ENCODE peak calls at places on chromosomes 5 and 9, in ten cellular contexts. D is heart right ventricle, L is colonic mucosa, Y is thoracic aorta, N is PC-9, V is PC-3, M is endodermal cell, E is uterus, X is adrenal gland, I is IMR-90. B is an unnamed sample.
A peak's percentile ranks its signal among the peaks of the same experiment; 100 is the strongest.

GRCh38 chr5:144941004-144941403 is 770.3 kb downstream of the KCTD16 start:
- DNase-seq in X (no peak), D (no peak), I (no peak), L (no peak), Y (no peak), V (no peak), N (no peak), E (no peak), M (no peak), B (no peak)

GRCh38 chr9:78132688-78133033 is 101.0 kb upstream of the GNAQ start:
- DNase-seq in L (no peak), D (no peak), V (no peak), I (no peak), X (no peak), N (no peak), Y (no peak), E (no peak), M (no peak), B (no peak)

GRCh38 chr5:103207653-103208052 is 50.9 kb upstream of the MACIR start:
- DNase-seq in N (no peak), I (peak; percentile 10), V (no peak), M (no peak), Y (no peak), E (no peak), X (no peak), D (no peak), L (no peak), B (no peak)

GRCh38 chr5:64811050-64811640 is 42.4 kb downstream of the CWC27 start:
- DNase-seq in L (peak; percentile 18), Y (no peak), E (no peak), N (no peak), I (peak; percentile 81), V (peak; percentile 48), X (no peak), D (no peak), M (no peak), B (no peak)

GRCh38 chr5:87876616-87877015 is 392.0 kb downstream of the TMEM161B start:
- DNase-seq in L (no peak), N (no peak), M (no peak), V (no peak), I (no peak), E (no peak), Y (no peak), D (no peak), X (no peak), B (no peak)

GRCh38 chr9:93681316-93682154 is 105.2 kb downstream of the PHF2 start:
- DNase-seq in L (peak; percentile 17), X (peak; percentile 8), D (no peak), I (no peak), M (peak; percentile 38), Y (no peak), E (peak; percentile 13), V (no peak), N (no peak), B (peak; percentile 2)

GRCh38 chr5:135061001-135061400 is 27.0 kb upstream of the PITX1 start:
- DNase-seq in I (no peak), D (no peak), Y (no peak), L (no peak), X (no peak), E (no peak), V (no peak), M (no peak), N (no peak), B (no peak)

GRCh38 chr9:127340721-127341120 is 56.2 kb upstream of the SLC2A8 start:
- DNase-seq in L (no peak), E (no peak), N (no peak), M (no peak), Y (no peak), X (no peak), I (no peak), V (no peak), D (no peak), B (no peak)

GRCh38 chr5:180020176-180020575 is 51.4 kb downstream of the RNF130 start:
- DNase-seq in D (no peak), E (no peak), N (no peak), X (no peak), M (no peak), Y (no peak), V (no peak), I (no peak), L (no peak), B (no peak)

GRCh38 chr5:127885176-127885575 is 182.0 kb downstream of the CCDC192 start:
- DNase-seq in N (no peak), E (no peak), X (no peak), V (peak; percentile 49), D (no peak), Y (no peak), I (no peak), M (no peak), L (peak; percentile 49), B (no peak)

GRCh38 chr5:57684299-57684702 is 201.7 kb upstream of the ACTBL2 start:
- DNase-seq in V (no peak), E (no peak), I (no peak), Y (no peak), X (no peak), M (no peak), L (no peak), N (no peak), D (no peak), B (no peak)

GRCh38 chr5:110356687-110357086 is 369.8 kb downstream of the TMEM232 start:
- DNase-seq in V (no peak), Y (no peak), N (no peak), D (no peak), I (no peak), E (no peak), X (no peak), L (no peak), M (no peak), B (no peak)

DNA sequence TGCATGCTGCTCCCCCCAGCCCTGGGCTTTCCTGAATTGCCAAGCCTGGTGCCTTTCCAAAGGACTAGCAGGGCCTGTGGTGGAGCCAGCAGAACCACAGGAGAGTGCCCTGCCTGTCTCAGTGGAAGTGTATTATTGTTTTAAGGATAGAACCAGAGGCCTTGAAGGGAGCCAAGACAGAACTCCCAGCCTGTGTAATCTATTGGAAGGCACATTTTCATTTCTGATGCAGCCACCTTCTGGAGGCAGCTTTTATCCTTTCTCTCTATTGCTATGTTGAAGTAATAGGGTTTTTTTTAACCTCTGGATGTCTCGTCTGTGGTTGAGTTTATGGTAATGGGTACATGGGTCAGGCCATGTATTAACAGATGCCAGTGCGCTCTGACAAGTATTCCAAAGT is 29.3 kb downstream of the RNF44 start:
- DNase-seq in L (no peak), Y (no peak), X (no peak), D (no peak), N (no peak), I (no peak), M (no peak), E (no peak), V (no peak), B (no peak)
- H3K36me3 ChIP-seq in L (peaks cover 5% of the 10 kb centered on the region), Y (peaks cover 36% of the 10 kb centered on the region), X (peaks cover 44% of the 10 kb centered on the region), D (peaks cover 74% of the 10 kb centered on the region), N (peaks cover 11% of the 10 kb centered on the region), I (peaks cover 36% of the 10 kb centered on the region), M (peaks cover 70% of the 10 kb centered on the region), E (no peaks in the 10 kb centered on the region), V (peaks cover 38% of the 10 kb centered on the region), B (peaks cover 4% of the 10 kb centered on the region)

GRCh38 chr5:159783731-159784247 is 132.5 kb upstream of the ADRA1B start:
- DNase-seq in D (no peak), I (no peak), N (no peak), Y (no peak), M (no peak), X (no peak), L (no peak), E (no peak), V (no peak), B (no peak)

GRCh38 chr5:159782995-159783300 is 133.3 kb upstream of the ADRA1B start:
- DNase-seq in M (no peak), X (no peak), D (no peak), I (no peak), Y (no peak), E (no peak), N (no peak), L (no peak), V (no peak), B (no peak)

GRCh38 chr5:159786201-159786600 is 130.1 kb upstream of the ADRA1B start:
- DNase-seq in D (no peak), X (no peak), I (no peak), N (no peak), Y (no peak), M (no peak), V (no peak), E (no peak), L (no peak), B (no peak)

GRCh38 chr5:159785639-159786038 is 130.6 kb upstream of the ADRA1B start:
- DNase-seq in D (no peak), E (no peak), X (no peak), V (no peak), I (peak; percentile 46), Y (no peak), N (no peak), M (no peak), L (no peak), B (no peak)

GRCh38 chr5:159784993-159785392 is 131.3 kb upstream of the ADRA1B start:
- DNase-seq in E (no peak), D (no peak), M (no peak), X (no peak), V (no peak), N (no peak), L (no peak), I (no peak), Y (no peak), B (no peak)
- H3K27ac ChIP-seq in E (no peak overlapping the region), D (no peak overlapping the region), M (no peak overlapping the region), X (no peak overlapping the region), V (no peak overlapping the region), N (no peak overlapping the region), L (no peak overlapping the region), I (no peak overlapping the region), Y (peak overlapping the region; percentile 92), B (no peak overlapping the region)

DNA sequence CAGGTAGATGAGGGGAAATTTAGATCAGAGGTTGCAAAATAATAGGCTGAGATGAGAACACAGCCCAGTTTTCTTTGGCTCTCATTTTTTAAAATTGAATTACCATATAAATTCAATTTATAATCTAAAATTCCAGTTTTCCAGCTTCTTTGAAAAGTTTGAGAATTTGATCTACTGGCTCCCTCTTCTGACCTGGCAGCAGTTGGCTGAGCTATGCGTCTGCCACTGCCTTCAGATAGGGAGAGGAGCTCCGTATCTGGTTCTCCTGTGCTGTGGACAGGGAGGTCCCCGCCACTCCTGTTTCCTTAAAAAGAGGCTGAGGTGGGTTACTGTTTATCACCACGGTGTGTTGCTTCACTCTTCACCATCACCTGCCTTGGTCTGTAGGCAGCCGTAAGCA is 103.7 kb downstream of the ARHGAP26 start:
- DNase-seq in D (no peak), N (no peak), Y (no peak), X (no peak), M (no peak), L (no peak), V (no peak), I (no peak), E (no peak), B (no peak)
- TF ChIP-seq CTCF in D (no peak), N (no peak), Y (no peak), X (no peak), M (peak; percentile 48), L (no peak), V (no peak), I (no peak), E (no peak), B (no peak)

DNA sequence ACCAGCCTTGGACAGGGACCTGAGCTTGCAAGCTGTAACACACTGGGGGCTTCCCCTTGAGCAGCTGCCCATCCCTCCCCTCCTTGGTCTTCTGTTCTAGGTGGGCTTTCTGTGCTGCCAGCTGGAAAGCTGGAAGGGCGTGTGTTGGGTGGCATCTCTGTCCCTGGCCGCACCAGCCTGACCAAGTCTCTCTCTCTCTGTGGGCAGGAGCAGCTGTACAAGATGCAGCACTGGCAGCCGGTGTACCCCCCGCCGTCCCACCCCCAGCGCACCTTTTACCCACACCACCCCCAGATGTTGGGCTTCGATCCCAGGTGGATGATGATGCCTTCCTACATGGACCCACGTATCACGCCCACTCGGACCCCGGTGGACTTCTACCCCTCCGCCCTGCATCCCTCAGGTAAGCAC is 32.1 kb upstream of the POMT1 start:
- DNase-seq in N (no peak), X (no peak), D (no peak), E (no peak), L (no peak), M (no peak), Y (no peak), I (no peak), V (no peak), B (no peak)
- H3K36me3 ChIP-seq in N (peaks cover 34% of the 10 kb centered on the region), X (peaks cover 97% of the 10 kb centered on the region), D (peaks cover 100% of the 10 kb centered on the region), E (no peaks in the 10 kb centered on the region), L (peaks cover 48% of the 10 kb centered on the region), M (peaks cover 93% of the 10 kb centered on the region), Y (peaks cover 83% of the 10 kb centered on the region), I (peaks cover 75% of the 10 kb centered on the region), V (peaks cover 31% of the 10 kb centered on the region), B (peaks cover 31% of the 10 kb centered on the region)